ENCODE peak calls at places on chromosomes 7 and 10, in ten cellular contexts. X, Y, G, S, L, D, U, E, N and V are unnamed samples.
A peak's percentile ranks its signal among the peaks of the same experiment; 100 is the strongest.

GRCh38 chr10:18880530-18880929 is 168.1 kb upstream of the MALRD1 start:
- DNase-seq in X (no peak), Y (no peak), G (no peak), S (no peak), L (no peak), D (no peak), U (no peak), E (no peak), N (peak; percentile 13), V (no peak)

GRCh38 chr7:121076350-121077164 is 88.0 kb downstream of the CPED1 start:
- DNase-seq in X (no peak), Y (no peak), G (no peak), S (no peak), L (no peak), D (no peak), U (no peak), E (no peak), N (peak; percentile 79), V (peak; percentile 18)

GRCh38 chr7:105015631-105015965 is 1.6 kb downstream of the KMT2E start:
- DNase-seq in X (no peak), Y (no peak), G (peak; percentile 63), S (no peak), L (no peak), D (no peak), U (no peak), E (no peak), N (no peak), V (no peak)

GRCh38 chr7:98879989-98880337 is 1.6 kb downstream of the TRRAP start:
- DNase-seq in X (no peak), Y (no peak), G (no peak), S (peak; percentile 30), L (no peak), D (no peak), U (no peak), E (no peak), N (no peak), V (no peak)

GRCh38 chr7:31735991-31736982 is 49.3 kb downstream of the PPP1R17 start:
- DNase-seq in X (peak; percentile 86), Y (peak; percentile 44), G (peak; percentile 95), S (no peak), L (peak; percentile 3), D (no peak), U (peak; percentile 82), E (peak; percentile 76), N (peak; percentile 69), V (peak; percentile 14)

GRCh38 chr7:91248996-91249395 is 15.2 kb upstream of the FZD1 start:
- DNase-seq in X (no peak), Y (no peak), G (no peak), S (no peak), L (no peak), D (no peak), U (no peak), E (no peak), N (no peak), V (no peak)

GRCh38 chr7:135976312-135977019 is 693 bp downstream of the MTPN start:
- DNase-seq in X (peak; percentile 15), Y (peak; percentile 21), G (peak; percentile 54), S (peak; percentile 21), L (peak; percentile 26), D (peak; percentile 39), U (no peak), E (no peak), N (no peak), V (no peak)

GRCh38 chr7:38169862-38170261 is 8.2 kb upstream of the STARD3NL start:
- DNase-seq in X (peak; percentile 83), Y (no peak), G (peak; percentile 15), S (no peak), L (no peak), D (no peak), U (no peak), E (peak; percentile 69), N (peak; percentile 63), V (no peak)

GRCh38 chr7:94561841-94562514 is 52.4 kb downstream of the CASD1 start:
- DNase-seq in X (no peak), Y (no peak), G (no peak), S (no peak), L (no peak), D (no peak), U (no peak), E (no peak), N (peak; percentile 58), V (no peak)